ENCODE peak calls at places on chromosomes 1 and 21, in seven cellular contexts. V, W, D, L, Z, U and J are unnamed samples.

GRCh38 chr1:98188769-98189168 is 267.9 kb upstream of the DPYD start:
- DNase-seq in D (no peak), V (no peak), U (no peak), W (no peak), L (no peak), Z (no peak), J (no peak)

GRCh38 chr1:11873954-11874562 is 15.3 kb upstream of the NPPB start:
- DNase-seq in L (no peak), U (no peak), Z (no peak), V (no peak), D (no peak), W (no peak), J (no peak)

GRCh38 chr1:221117133-221117532 is 237.9 kb downstream of the HLX start:
- DNase-seq in D (no peak), V (no peak), W (no peak), U (no peak), L (no peak), Z (no peak), J (no peak)

GRCh38 chr1:208042041-208042615 is 131.2 kb upstream of the CD34 start:
- DNase-seq in W (no peak), L (no peak), U (no peak), V (no peak), Z (no peak), D (no peak), J (no peak)

GRCh38 chr1:48233666-48234065 is 11.2 kb downstream of the SLC5A9 start:
- DNase-seq in Z (no peak), D (no peak), U (no peak), W (no peak), V (no peak), L (no peak), J (no peak)

GRCh38 chr1:211591980-211592493 is 13.1 kb upstream of the SLC30A1 start:
- DNase-seq in D (no peak), Z (no peak), W (peak; percentile 72), L (no peak), V (no peak), U (no peak), J (no peak)

GRCh38 chr1:245045087-245045881 is 109.5 kb upstream of the KIF26B start:
- DNase-seq in L (no peak), D (peak; percentile 17), V (no peak), Z (no peak), U (no peak), W (no peak), J (no peak)

GRCh38 chr1:202658766-202659165 is 51.5 kb downstream of the SYT2 start:
- DNase-seq in L (no peak), U (no peak), W (no peak), D (no peak), Z (no peak), V (no peak), J (no peak)

GRCh38 chr1:231420959-231421615 is 1.0 kb downstream of the EGLN1 start:
- DNase-seq in U (peak; percentile 61), V (peak; percentile 72), Z (peak; percentile 76), D (peak; percentile 45), W (peak; percentile 15), L (peak; percentile 39), J (peak; percentile 39)

GRCh38 chr1:116708255-116708900 is 40.8 kb upstream of the IGSF3 start:
- DNase-seq in U (no peak), D (no peak), W (no peak), Z (no peak), V (no peak), L (no peak), J (no peak)

GRCh38 chr1:160981584-160982411 is 27.2 kb upstream of the ITLN2 start:
- DNase-seq in Z (no peak), W (no peak), L (no peak), D (peak; percentile 80), V (peak; percentile 54), U (no peak), J (no peak)

GRCh38 chr1:231519166-231519565 is 9.3 kb upstream of the TSNAX start:
- DNase-seq in Z (no peak), U (no peak), D (no peak), W (no peak), L (no peak), V (no peak), J (no peak)

GRCh38 chr1:184504695-184505338 is 118.0 kb downstream of the C1orf21 start:
- DNase-seq in V (no peak), Z (no peak), U (no peak), D (no peak), L (no peak), W (no peak), J (no peak)

GRCh38 chr1:52003877-52004276 is 13.4 kb upstream of the RAB3B start:
- DNase-seq in Z (no peak), V (no peak), D (no peak), U (no peak), L (no peak), W (no peak), J (no peak)

GRCh38 chr1:24096009-24096736 is 15.8 kb downstream of the MYOM3 start:
- DNase-seq in Z (no peak), L (no peak), W (no peak), D (no peak), V (peak; percentile 14), U (no peak), J (no peak)

GRCh38 chr1:109806733-109807397 is 43.1 kb upstream of the EPS8L3 start:
- DNase-seq in Z (no peak), L (no peak), W (no peak), V (no peak), D (no peak), U (no peak), J (no peak)

GRCh38 chr1:191831572-191831971 is 326.7 kb upstream of the RGS18 start:
- DNase-seq in Z (no peak), D (no peak), L (no peak), W (no peak), U (no peak), V (no peak), J (no peak)

GRCh38 chr1:41542196-41542955 is 57.9 kb upstream of the EDN2 start:
- DNase-seq in W (no peak), Z (peak; percentile 15), V (no peak), D (no peak), U (peak; percentile 24), L (no peak), J (no peak)

GRCh38 chr1:155253797-155254196 is 1.5 kb downstream of the ENTREP3 start:
- DNase-seq in U (no peak), Z (no peak), W (no peak), D (no peak), V (no peak), L (no peak), J (no peak)

GRCh38 chr1:98766241-98766640 is 104.7 kb downstream of the SNX7 start:
- DNase-seq in U (no peak), W (no peak), V (no peak), L (no peak), Z (no peak), D (no peak), J (no peak)

GRCh38 chr1:66788231-66788939 is 12.7 kb downstream of the INSL5 start:
- DNase-seq in V (no peak), W (peak; percentile 69), Z (no peak), U (no peak), L (no peak), D (no peak), J (no peak)

GRCh38 chr21:44443291-44443890 is 11.9 kb upstream of the LRRC3 start:
- DNase-seq in W (no peak), L (no peak), U (no peak), D (no peak), Z (peak; percentile 58), V (peak; percentile 16), J (no peak)

GRCh38 chr1:15850450-15851079 is 3.1 kb downstream of the SPEN start:
- DNase-seq in Z (no peak), U (no peak), D (no peak), W (no peak), V (no peak), L (no peak), J (no peak)
- TF ChIP-seq CTCF in Z (no peak), U (no peak), D (no peak), W (no peak), V (no peak), L (no peak), J (no peak)

DNA sequence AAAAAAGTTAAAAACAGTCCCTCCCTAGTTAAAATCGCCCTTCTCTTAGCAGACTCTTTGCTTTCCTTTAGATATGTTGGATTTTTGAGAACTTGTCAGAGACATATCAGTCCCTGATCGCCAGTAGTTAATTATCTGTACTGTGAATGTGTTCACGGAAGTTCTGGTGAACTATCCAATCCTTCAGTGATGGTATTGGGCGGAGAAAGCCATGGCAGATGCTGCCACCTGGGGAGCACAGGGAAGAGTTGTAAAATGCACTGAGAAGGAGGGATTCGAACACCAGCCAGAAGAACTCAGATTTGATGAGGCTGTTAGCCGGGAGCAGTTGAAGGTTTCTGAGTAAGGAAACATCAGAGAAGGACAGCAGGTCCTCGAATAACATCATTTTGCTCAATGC is 17.5 kb upstream of the KIF14 start:
- DNase-seq in D (no peak), Z (no peak), U (no peak), V (no peak), L (no peak), W (no peak), J (no peak)
- TF ChIP-seq CTCF in D (no peak), Z (no peak), U (no peak), V (no peak), L (no peak), W (no peak), J (no peak)

GRCh38 chr1:42914092-42914625 is 44.5 kb downstream of the SLC2A1 start:
- DNase-seq in D (no peak), L (no peak), Z (no peak), U (no peak), V (no peak), W (no peak), J (no peak)

GRCh38 chr1:42910985-42911384 is 47.7 kb downstream of the SLC2A1 start:
- DNase-seq in V (no peak), U (no peak), D (no peak), Z (no peak), W (no peak), L (no peak), J (no peak)

GRCh38 chr1:42913426-42914091 is 45.1 kb downstream of the SLC2A1 start:
- DNase-seq in Z (no peak), L (peak; percentile 36), U (peak; percentile 7), V (no peak), W (peak; percentile 70), D (peak; percentile 53), J (peak; percentile 55)

GRCh38 chr1:42916839-42917495 is 41.7 kb downstream of the SLC2A1 start:
- DNase-seq in D (no peak), U (peak; percentile 37), L (no peak), W (no peak), Z (no peak), V (no peak), J (no peak)

GRCh38 chr1:42915456-42915855 is 43.2 kb downstream of the SLC2A1 start:
- DNase-seq in Z (no peak), V (no peak), W (no peak), L (no peak), U (no peak), D (no peak), J (no peak)
- TF ChIP-seq CTCF in Z (no peak), V (no peak), W (no peak), L (no peak), U (no peak), D (no peak), J (no peak)

DNA sequence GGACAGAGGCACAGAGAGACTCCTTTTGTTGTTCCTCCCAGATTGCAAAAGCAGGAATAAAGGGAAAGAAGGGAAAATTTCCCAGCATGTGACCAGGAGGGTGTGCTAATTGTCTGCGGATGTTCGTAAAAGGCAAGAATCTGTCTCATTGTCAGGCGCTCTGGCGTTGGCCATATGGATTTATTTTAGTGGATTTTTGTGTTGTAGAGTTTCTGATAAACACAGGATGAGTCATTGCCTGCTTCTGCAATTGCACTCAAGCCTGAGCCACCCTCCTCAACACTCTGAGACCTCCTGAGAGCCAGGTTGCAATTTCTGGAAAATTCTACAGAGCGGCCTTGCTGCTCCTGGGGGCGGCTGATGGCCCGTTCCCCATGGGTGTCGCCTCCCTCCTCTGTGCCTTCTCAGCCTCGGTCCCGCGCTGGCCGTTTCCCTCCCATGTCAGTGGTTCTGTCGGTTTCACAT is 227.7 kb downstream of the KAZN start:
- DNase-seq in W (no peak), V (peak; percentile 34), D (no peak), L (no peak), Z (peak; percentile 88), U (no peak), J (no peak)
- TF ChIP-seq CTCF in W (no peak), V (no peak), D (no peak), L (no peak), Z (no peak), U (no peak), J (no peak)